ENCODE peak calls at places on chromosomes 16 and 17, in four cellular contexts. One of them, this sample, is unnamed.
A peak's percentile ranks its signal among the peaks of the same experiment; 100 is the strongest.

GRCh38 chr16:6682142-6682811 is 650.4 kb upstream of the RBFOX1 start:
- DNase-seq in AG04449: no peak
- DNase-seq in neural progenitor cell: peak; percentile 82
- DNase-seq in fibroblast of mammary gland: no peak
- DNase-seq in this sample: no peak

GRCh38 chr16:49696414-49697101 is 159.4 kb downstream of the ZNF423 start:
- DNase-seq in AG04449: no peak
- DNase-seq in fibroblast of mammary gland: no peak
- DNase-seq in neural progenitor cell: peak; percentile 91
- DNase-seq in this sample: no peak

GRCh38 chr17:3804503-3804931 is 3.5 kb upstream of the ITGAE start:
- DNase-seq in fibroblast of mammary gland: peak; percentile 62
- DNase-seq in AG04449: no peak
- DNase-seq in neural progenitor cell: no peak
- DNase-seq in this sample: no peak

GRCh38 chr16:59090501-59090900 is 356.4 kb upstream of the GOT2 start:
- DNase-seq in neural progenitor cell: peak; percentile 5
- DNase-seq in fibroblast of mammary gland: no peak
- DNase-seq in AG04449: no peak
- DNase-seq in this sample: no peak

GRCh38 chr16:48556913-48557351 is 53.0 kb downstream of the N4BP1 start:
- DNase-seq in fibroblast of mammary gland: peak; percentile 88
- DNase-seq in neural progenitor cell: no peak
- DNase-seq in AG04449: peak; percentile 34
- DNase-seq in this sample: no peak

GRCh38 chr16:75420987-75421819 is 12.1 kb downstream of the CFDP1 start:
- DNase-seq in fibroblast of mammary gland: peak; percentile 80
- DNase-seq in neural progenitor cell: peak; percentile 85
- DNase-seq in AG04449: no peak
- DNase-seq in this sample: no peak

GRCh38 chr16:11497329-11497805 is 89.4 kb downstream of the LITAF start:
- DNase-seq in fibroblast of mammary gland: peak; percentile 45
- DNase-seq in neural progenitor cell: peak; percentile 66
- DNase-seq in AG04449: no peak
- DNase-seq in this sample: peak; percentile 83

GRCh38 chr16:59878479-59878878 is 1144.4 kb upstream of the GOT2 start:
- DNase-seq in AG04449: no peak
- DNase-seq in fibroblast of mammary gland: peak; percentile 75
- DNase-seq in neural progenitor cell: no peak
- DNase-seq in this sample: peak; percentile 86

GRCh38 chr16:1363501-1364041 is 11.8 kb downstream of the GNPTG start:
- DNase-seq in neural progenitor cell: peak; percentile 72
- DNase-seq in fibroblast of mammary gland: peak; percentile 29
- DNase-seq in AG04449: no peak
- DNase-seq in this sample: no peak

GRCh38 chr17:31915456-31916100 is 14.1 kb upstream of the UTP6 start:
- DNase-seq in neural progenitor cell: no peak
- DNase-seq in fibroblast of mammary gland: no peak
- DNase-seq in AG04449: no peak
- DNase-seq in this sample: no peak

GRCh38 chr17:17170346-17170976 is 35.7 kb downstream of the PLD6 start:
- DNase-seq in neural progenitor cell: no peak
- DNase-seq in fibroblast of mammary gland: no peak
- DNase-seq in AG04449: peak; percentile 26
- DNase-seq in this sample: no peak

GRCh38 chr17:20992987-20993862 is 49.6 kb downstream of the USP22 start:
- DNase-seq in AG04449: peak; percentile 12
- DNase-seq in neural progenitor cell: peak; percentile 85
- DNase-seq in fibroblast of mammary gland: peak; percentile 79
- DNase-seq in this sample: peak; percentile 61

GRCh38 chr16:74667215-74667765 is 613 bp upstream of the RFWD3 start:
- DNase-seq in neural progenitor cell: peak; percentile 79
- DNase-seq in AG04449: no peak
- DNase-seq in fibroblast of mammary gland: no peak
- DNase-seq in this sample: no peak

GRCh38 chr16:58462997-58463891 is 36.7 kb upstream of the NDRG4 start:
- DNase-seq in fibroblast of mammary gland: no peak
- DNase-seq in AG04449: no peak
- DNase-seq in neural progenitor cell: peak; percentile 75
- DNase-seq in this sample: no peak

DNA sequence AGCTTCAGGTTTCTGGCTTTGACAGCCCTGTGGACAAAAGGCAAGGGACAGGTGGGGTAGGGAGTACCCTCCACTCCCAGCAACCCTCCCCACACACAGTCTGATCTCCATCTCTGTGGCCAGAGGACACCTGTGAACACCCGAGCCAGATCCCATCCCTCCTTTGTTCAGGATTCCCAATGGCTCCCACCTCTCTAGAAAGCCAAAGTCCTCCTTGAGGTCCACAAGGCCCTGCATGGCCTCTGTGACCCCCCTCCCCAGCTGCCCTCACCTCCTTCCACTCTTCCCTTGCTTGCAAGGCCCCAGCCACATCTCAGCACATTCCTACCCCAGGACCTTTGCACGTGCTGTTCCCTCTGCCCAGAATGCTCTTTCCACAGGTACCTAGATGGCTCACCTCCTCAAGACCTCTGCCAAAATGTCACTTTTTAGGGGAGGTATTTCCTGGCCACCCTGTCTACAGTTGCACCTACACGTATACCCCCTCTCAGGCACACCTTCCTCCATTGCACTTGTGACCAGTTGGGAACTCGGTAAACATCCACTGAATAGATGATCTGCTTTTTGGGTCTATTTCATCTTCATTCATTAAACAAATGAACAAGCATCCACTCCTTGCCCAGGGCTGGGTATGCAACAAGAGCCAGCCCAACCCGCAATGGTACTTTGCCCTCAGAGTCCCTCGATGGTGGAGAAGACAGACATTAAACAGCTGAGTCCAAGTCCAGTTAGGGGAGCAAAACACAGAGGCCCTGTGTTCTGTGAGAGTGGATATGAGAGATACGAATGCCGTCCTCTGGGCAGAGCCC is 107.0 kb downstream of the CRLF3 start:
- DNase-seq in AG04449: no peak
- DNase-seq in neural progenitor cell: no peak
- DNase-seq in fibroblast of mammary gland: no peak
- DNase-seq in this sample: no peak
- TF ChIP-seq CTCF in AG04449: no peak
- TF ChIP-seq CTCF in neural progenitor cell: no peak
- TF ChIP-seq CTCF in fibroblast of mammary gland: no peak
- TF ChIP-seq CTCF in this sample: no peak

GRCh38 chr17:50027639-50028206 is 28.2 kb upstream of the ITGA3 start:
- DNase-seq in AG04449: no peak
- DNase-seq in fibroblast of mammary gland: peak; percentile 94
- DNase-seq in neural progenitor cell: no peak
- DNase-seq in this sample: peak; percentile 91
- H3K4me3 ChIP-seq in AG04449: peak overlapping the region; percentile 51
- H3K4me3 ChIP-seq in fibroblast of mammary gland: peak overlapping the region; percentile 41
- H3K4me3 ChIP-seq in neural progenitor cell: no peak overlapping the region
- H3K4me3 ChIP-seq in this sample: peak overlapping the region; percentile 43

GRCh38 chr17:36545465-36546417 is 1.0 kb downstream of the GGNBP2 start:
- DNase-seq in neural progenitor cell: peak; percentile 100
- DNase-seq in AG04449: peak; percentile 84
- DNase-seq in fibroblast of mammary gland: peak; percentile 97
- DNase-seq in this sample: peak; percentile 94
- TF ChIP-seq CTCF in neural progenitor cell: peak; percentile 6
- TF ChIP-seq CTCF in AG04449: no peak
- TF ChIP-seq CTCF in fibroblast of mammary gland: no peak
- TF ChIP-seq CTCF in this sample: peak; percentile 1

GRCh38 chr17:4944554-4945175 is 3.7 kb downstream of the PFN1 start:
- DNase-seq in fibroblast of mammary gland: no peak
- DNase-seq in neural progenitor cell: no peak
- DNase-seq in AG04449: no peak
- DNase-seq in this sample: no peak
- H3K4me3 ChIP-seq in fibroblast of mammary gland: peak overlapping the region; percentile 15
- H3K4me3 ChIP-seq in neural progenitor cell: no peak overlapping the region
- H3K4me3 ChIP-seq in AG04449: peak overlapping the region; percentile 23
- H3K4me3 ChIP-seq in this sample: no peak overlapping the region

GRCh38 chr17:81075307-81075706 is 40.4 kb downstream of the BAIAP2 start:
- DNase-seq in neural progenitor cell: no peak
- DNase-seq in AG04449: no peak
- DNase-seq in fibroblast of mammary gland: no peak
- DNase-seq in this sample: no peak
- TF ChIP-seq CTCF in neural progenitor cell: no peak
- TF ChIP-seq CTCF in AG04449: no peak
- TF ChIP-seq CTCF in fibroblast of mammary gland: no peak
- TF ChIP-seq CTCF in this sample: no peak

GRCh38 chr17:1491406-1492248 is 859 bp downstream of the MYO1C start:
- DNase-seq in fibroblast of mammary gland: no peak
- DNase-seq in AG04449: no peak
- DNase-seq in neural progenitor cell: peak; percentile 77
- DNase-seq in this sample: no peak

GRCh38 chr17:1492249-1493206 is at the start of gene MYO1C:
- DNase-seq in AG04449: no peak
- DNase-seq in fibroblast of mammary gland: no peak
- DNase-seq in neural progenitor cell: peak; percentile 48
- DNase-seq in this sample: no peak

GRCh38 chr17:1494203-1494602 is 1.7 kb upstream of the MYO1C start:
- DNase-seq in neural progenitor cell: no peak
- DNase-seq in fibroblast of mammary gland: no peak
- DNase-seq in AG04449: no peak
- DNase-seq in this sample: no peak

GRCh38 chr17:1494736-1495253 is 2.3 kb upstream of the MYO1C start:
- DNase-seq in neural progenitor cell: no peak
- DNase-seq in AG04449: no peak
- DNase-seq in fibroblast of mammary gland: no peak
- DNase-seq in this sample: no peak

GRCh38 chr17:1493291-1493980 is 950 bp upstream of the MYO1C start:
- DNase-seq in neural progenitor cell: no peak
- DNase-seq in AG04449: no peak
- DNase-seq in fibroblast of mammary gland: no peak
- DNase-seq in this sample: no peak
- H3K4me3 ChIP-seq in neural progenitor cell: no peak overlapping the region
- H3K4me3 ChIP-seq in AG04449: no peak overlapping the region
- H3K4me3 ChIP-seq in fibroblast of mammary gland: no peak overlapping the region
- H3K4me3 ChIP-seq in this sample: peak overlapping the region; percentile 55